ENCODE peak calls at places on chromosome 5, in nine cellular contexts. V, S, C, Y, X, W, L, F and T are unnamed samples.

GRCh38 chr5:157516626-157517325 is 56.8 kb downstream of the NIPAL4 start:
- DNase-seq in Y (peak; percentile 88), X (peak; percentile 31), S (no peak), F (no peak), C (peak; percentile 70), W (no peak), V (peak; percentile 24), L (no peak), T (no peak)

GRCh38 chr5:169602535-169602934 is 19.0 kb downstream of the SPDL1 start:
- DNase-seq in W (no peak), X (no peak), S (no peak), V (no peak), C (no peak), L (no peak), Y (no peak), F (no peak), T (no peak)

GRCh38 chr5:40171971-40172370 is 507.7 kb upstream of the PTGER4 start:
- DNase-seq in V (no peak), W (no peak), L (no peak), F (no peak), C (peak; percentile 18), X (no peak), S (no peak), Y (peak; percentile 47), T (no peak)

GRCh38 chr5:64347308-64347707 is 158.5 kb upstream of the RGS7BP start:
- DNase-seq in W (no peak), Y (no peak), V (no peak), X (no peak), S (no peak), L (no peak), F (no peak), C (no peak), T (no peak)

GRCh38 chr5:135124128-135124527 is 90.1 kb upstream of the PITX1 start:
- DNase-seq in F (no peak), V (no peak), X (no peak), S (no peak), L (no peak), C (no peak), W (no peak), Y (no peak), T (no peak)

GRCh38 chr5:15483348-15484090 is 16.5 kb upstream of the FBXL7 start:
- DNase-seq in Y (no peak), C (no peak), S (no peak), X (no peak), F (no peak), W (no peak), L (no peak), V (no peak), T (no peak)

GRCh38 chr5:134463176-134463720 is 51.6 kb upstream of the CDKN2AIPNL start:
- DNase-seq in X (no peak), F (no peak), V (no peak), W (peak; percentile 42), Y (no peak), C (no peak), L (no peak), S (no peak), T (no peak)

GRCh38 chr5:150044334-150044681 is 42.0 kb downstream of the CSF1R start:
- DNase-seq in V (no peak), Y (peak; percentile 69), C (no peak), X (no peak), F (no peak), L (no peak), W (no peak), S (no peak), T (no peak)

GRCh38 chr5:136023935-136024645 is 4.7 kb upstream of the TGFBI start:
- DNase-seq in X (no peak), C (no peak), W (no peak), Y (peak; percentile 65), F (no peak), S (no peak), V (no peak), L (no peak), T (no peak)